ENCODE peak calls at places on chromosomes 5 and 9, in seven cellular contexts. B, T, Z, U, L, X and H are unnamed samples.
A peak's percentile ranks its signal among the peaks of the same experiment; 100 is the strongest.

GRCh38 chr5:88190106-88190834 is 78.4 kb downstream of the TMEM161B start:
- DNase-seq in Z (no peak), U (no peak), B (no peak), X (no peak), T (no peak), L (peak; percentile 18), H (no peak)

GRCh38 chr5:172223901-172224873 is 30.2 kb downstream of the EFCAB9 start:
- DNase-seq in Z (no peak), X (no peak), T (no peak), L (no peak), U (no peak), B (no peak), H (no peak)

GRCh38 chr9:121637441-121638222 is 13.8 kb upstream of the DAB2IP start:
- DNase-seq in Z (peak; percentile 48), T (no peak), B (peak; percentile 49), X (no peak), U (peak; percentile 46), L (no peak), H (no peak)

GRCh38 chr5:124669956-124670671 is 76.3 kb downstream of the ZNF608 start:
- DNase-seq in B (peak; percentile 39), L (peak; percentile 40), T (no peak), U (no peak), X (no peak), Z (no peak), H (no peak)

GRCh38 chr5:55021465-55021864 is 2.6 kb upstream of the GZMK start:
- DNase-seq in L (peak; percentile 64), B (no peak), U (no peak), T (no peak), Z (no peak), X (no peak), H (no peak)

GRCh38 chr9:11149065-11149464 is 536.3 kb upstream of the PTPRD start:
- DNase-seq in Z (no peak), T (no peak), X (no peak), B (no peak), U (no peak), L (no peak), H (no peak)

GRCh38 chr5:6158974-6159863 is 219.1 kb downstream of the MED10 start:
- DNase-seq in B (peak; percentile 20), X (no peak), T (no peak), L (peak; percentile 94), Z (no peak), U (peak; percentile 100), H (peak; percentile 90)

GRCh38 chr5:150523472-150524350 is 15.8 kb downstream of the NDST1 start:
- DNase-seq in U (peak; percentile 84), L (peak; percentile 90), X (no peak), T (no peak), B (peak; percentile 87), Z (no peak), H (no peak)

GRCh38 chr5:11590475-11590874 is 313.8 kb downstream of the CTNND2 start:
- DNase-seq in X (no peak), T (no peak), U (no peak), L (no peak), B (no peak), Z (no peak), H (no peak)
- H3K4me3 ChIP-seq in X (no peak overlapping the region), T (no peak overlapping the region), U (no peak overlapping the region), L (no peak overlapping the region), B (no peak overlapping the region), Z (no peak overlapping the region), H (no peak overlapping the region)

DNA sequence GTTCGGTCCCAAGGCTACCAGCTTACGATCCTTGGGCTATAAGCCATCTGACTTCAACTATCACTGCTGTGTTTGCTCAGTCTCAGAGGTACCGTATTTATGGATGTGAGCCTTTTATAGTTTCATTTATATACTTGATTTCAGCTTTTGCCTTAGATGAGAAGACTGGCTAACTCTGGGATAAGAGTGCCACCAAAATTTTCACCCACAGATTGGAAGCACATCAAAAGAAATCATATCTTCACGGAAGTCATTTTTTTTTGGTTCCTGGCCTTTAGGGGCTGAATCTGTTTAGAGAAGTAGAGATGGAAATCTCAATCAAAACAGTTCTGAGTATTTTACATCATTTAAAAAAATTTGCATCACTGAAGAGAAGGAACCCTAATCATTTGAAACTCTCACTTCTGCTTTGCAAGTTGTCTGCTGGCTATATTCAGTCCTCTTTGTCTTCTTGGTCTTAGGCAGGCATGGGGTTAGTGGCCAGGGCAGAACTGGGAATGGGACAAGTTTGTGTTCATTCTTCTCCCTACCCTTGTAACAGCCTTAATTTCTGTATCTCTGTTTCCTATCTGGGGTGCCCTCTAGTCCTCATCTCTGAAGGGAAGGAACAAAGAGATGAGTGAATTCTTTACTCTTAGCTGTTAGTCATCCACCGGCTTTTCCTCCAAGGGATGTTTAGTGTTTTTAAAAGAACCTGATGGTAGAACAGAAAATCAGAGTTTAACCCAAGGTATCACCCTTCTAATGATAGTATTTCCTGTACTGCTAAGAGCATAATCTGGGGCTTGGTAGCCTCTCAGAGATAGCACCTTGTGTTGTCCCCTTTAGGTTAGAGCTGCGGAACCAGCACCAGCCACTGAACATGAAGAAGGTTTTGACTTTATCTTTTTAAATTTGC is 14.1 kb upstream of the TNFAIP8 start:
- DNase-seq in B (no peak), Z (no peak), L (no peak), T (no peak), U (no peak), X (no peak), H (no peak)
- H3K4me3 ChIP-seq in B (no peak overlapping the region), Z (no peak overlapping the region), L (no peak overlapping the region), T (no peak overlapping the region), U (no peak overlapping the region), X (peak overlapping the region; percentile 31), H (no peak overlapping the region)

GRCh38 chr9:133683494-133684460 is 47.6 kb downstream of the DBH start:
- DNase-seq in U (peak; percentile 5), L (peak; percentile 61), X (peak; percentile 72), B (peak; percentile 29), Z (peak; percentile 77), T (peak; percentile 79), H (no peak)
- H3K4me3 ChIP-seq in U (no peak overlapping the region), L (no peak overlapping the region), X (peak overlapping the region; percentile 7), B (no peak overlapping the region), Z (no peak overlapping the region), T (no peak overlapping the region), H (no peak overlapping the region)

GRCh38 chr9:684950-685340 is 156.6 kb upstream of the DMRT1 start:
- DNase-seq in L (peak; percentile 68), Z (no peak), U (peak; percentile 87), B (peak; percentile 59), T (no peak), X (no peak), H (no peak)
- H3K4me3 ChIP-seq in L (no peak overlapping the region), Z (no peak overlapping the region), U (peak overlapping the region; percentile 42), B (peak overlapping the region; percentile 21), T (no peak overlapping the region), X (no peak overlapping the region), H (peak overlapping the region; percentile 27)

GRCh38 chr5:72170101-72170500 is 62.8 kb downstream of the MAP1B start:
- DNase-seq in X (no peak), T (no peak), L (peak; percentile 58), B (peak; percentile 62), Z (no peak), U (no peak), H (no peak)

GRCh38 chr5:72166070-72166979 is 59.0 kb downstream of the MAP1B start:
- DNase-seq in Z (no peak), L (peak; percentile 51), X (no peak), B (peak; percentile 77), U (peak; percentile 79), T (no peak), H (no peak)

GRCh38 chr5:72163349-72163983 is 56.2 kb downstream of the MAP1B start:
- DNase-seq in X (no peak), B (no peak), U (no peak), Z (no peak), L (no peak), T (no peak), H (no peak)

GRCh38 chr5:72167790-72168189 is 60.5 kb downstream of the MAP1B start:
- DNase-seq in U (peak; percentile 83), B (peak; percentile 85), L (no peak), Z (no peak), T (peak; percentile 69), X (no peak), H (no peak)

GRCh38 chr5:72167257-72167656 is 60.0 kb downstream of the MAP1B start:
- DNase-seq in U (no peak), B (no peak), Z (no peak), T (no peak), X (no peak), L (no peak), H (no peak)
- H3K4me3 ChIP-seq in U (no peak overlapping the region), B (no peak overlapping the region), Z (no peak overlapping the region), T (no peak overlapping the region), X (no peak overlapping the region), L (no peak overlapping the region), H (no peak overlapping the region)

DNA sequence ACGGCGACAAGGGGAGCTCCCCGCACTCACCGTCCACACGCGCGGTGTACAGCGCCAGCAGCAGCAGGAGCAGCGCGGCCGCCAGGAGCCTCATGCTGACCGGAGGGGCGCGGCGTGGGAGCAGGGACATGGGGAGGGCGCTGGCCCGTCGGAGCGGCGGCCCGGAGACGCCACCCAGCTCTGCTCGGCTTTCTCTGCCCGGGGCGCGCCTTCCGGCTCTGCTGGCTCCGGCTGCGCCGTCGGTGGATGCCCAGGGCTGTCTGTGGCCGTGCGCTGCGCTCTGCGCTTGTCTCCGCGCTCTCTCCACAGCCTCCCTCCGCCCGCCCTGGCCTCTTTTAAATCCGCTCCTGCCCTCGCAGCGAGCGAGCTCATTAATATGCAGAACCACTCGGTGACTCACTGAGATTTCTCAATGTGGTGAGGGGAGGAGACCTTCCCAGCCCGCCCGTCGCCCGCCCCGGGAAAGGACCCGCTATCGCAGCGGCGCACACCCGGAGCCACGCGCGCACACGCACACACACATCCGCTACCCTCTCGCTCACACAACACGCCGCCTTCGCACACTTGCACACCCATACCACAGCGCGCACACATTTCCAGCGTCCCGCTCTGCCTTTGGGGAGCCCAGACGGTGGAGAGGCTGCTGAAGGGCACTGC is at the start of gene CXCL14:
- DNase-seq in U (peak; percentile 71), L (peak; percentile 63), Z (peak; percentile 81), X (no peak), B (peak; percentile 63), T (no peak), H (peak; percentile 85)
- H3K4me3 ChIP-seq in U (no peak within 1 kb of the TSS), L (peak within 1 kb of the TSS; percentile 29), Z (peak within 1 kb of the TSS; percentile 19), X (no peak within 1 kb of the TSS), B (no peak within 1 kb of the TSS), T (peak within 1 kb of the TSS; percentile 12), H (peak within 1 kb of the TSS; percentile 13)

GRCh38 chr5:109697339-109697738 is 7.6 kb downstream of the MAN2A1 start:
- DNase-seq in X (no peak), T (no peak), L (no peak), B (no peak), Z (no peak), U (peak; percentile 40), H (no peak)
- H3K4me3 ChIP-seq in X (no peak overlapping the region), T (no peak overlapping the region), L (no peak overlapping the region), B (no peak overlapping the region), Z (no peak overlapping the region), U (no peak overlapping the region), H (no peak overlapping the region)

DNA sequence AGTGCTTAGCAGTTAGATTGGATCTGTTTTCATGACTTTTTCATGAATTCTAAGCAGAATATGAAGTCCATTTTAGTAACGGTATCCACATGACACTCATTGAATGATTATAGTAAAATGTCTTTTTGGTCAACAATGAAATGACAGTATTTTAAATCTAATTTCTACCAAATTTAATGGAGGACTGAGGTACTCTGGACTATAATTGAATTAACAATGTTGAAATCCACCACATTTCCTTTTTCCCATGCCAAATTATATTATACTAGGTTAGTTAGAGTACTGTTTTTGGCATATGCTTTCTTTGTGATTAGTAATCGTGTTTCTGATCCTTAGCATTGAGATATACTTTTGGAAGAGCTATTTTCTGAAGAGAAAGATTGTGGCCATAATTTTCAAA is 40.6 kb downstream of the CDC42SE2 start:
- DNase-seq in L (no peak), T (no peak), U (no peak), Z (no peak), B (no peak), X (no peak), H (no peak)
- H3K4me3 ChIP-seq in L (no peak overlapping the region), T (no peak overlapping the region), U (no peak overlapping the region), Z (no peak overlapping the region), B (no peak overlapping the region), X (no peak overlapping the region), H (no peak overlapping the region)